ENCODE peak calls at places on chromosomes 11 and 22, in eight cellular contexts. U is CD8-positive, alpha-beta T cell; L is CD4-positive, alpha-beta memory T cell; Q is H9; A is heart right ventricle; Z is neuronal stem cell; G is adrenal gland; R is upper lobe of right lung. I is an unnamed sample. For H3K9me3 and H3K27me3, the result is how much of the 10 kb centered on the place peaks cover.

GRCh38 chr11:108975641-108976071 is 310.8 kb downstream of the DDX10 start:
- DNase-seq in U (no peak), L (no peak), Q (no peak), A (peak), Z (no peak), G (no peak), R (no peak), I (peak)

GRCh38 chr11:118226294-118226693 is 1.5 kb upstream of the JAML start:
- DNase-seq in U (no peak), L (no peak), Q (no peak), A (peak), Z (no peak), G (peak), R (no peak), I (peak)

GRCh38 chr11:85791326-85791990 is 19.5 kb downstream of the SYTL2 start:
- DNase-seq in U (no peak), L (no peak), Q (no peak), A (no peak), Z (no peak), G (no peak), R (no peak), I (no peak)

GRCh38 chr11:113908107-113908506 is 3.5 kb downstream of the HTR3B start:
- DNase-seq in U (no peak), L (no peak), Q (no peak), A (no peak), Z (no peak), G (no peak), R (no peak), I (no peak)

GRCh38 chr22:29343313-29343805 is 27.9 kb upstream of the RASL10A start:
- DNase-seq in U (no peak), L (no peak), Q (no peak), A (peak), Z (no peak), G (no peak), R (peak), I (peak)

GRCh38 chr11:118412921-118413320 is 11.5 kb downstream of the ATP5MG start:
- DNase-seq in U (no peak), L (no peak), Q (no peak), A (no peak), Z (no peak), G (no peak), R (no peak), I (no peak)

GRCh38 chr11:129911298-129911697 is 15.9 kb upstream of the NFRKB start:
- DNase-seq in U (no peak), L (no peak), Q (no peak), A (no peak), Z (no peak), G (no peak), R (no peak), I (no peak)

GRCh38 chr22:49212002-49212401 is 615.7 kb downstream of the BRD1 start:
- DNase-seq in U (no peak), L (no peak), Q (peak), A (no peak), Z (no peak), G (no peak), R (peak), I (no peak)

GRCh38 chr22:44807915-44808690 is 55.7 kb downstream of the ARHGAP8 start:
- DNase-seq in U (no peak), L (no peak), Q (peak), A (no peak), Z (no peak), G (no peak), R (no peak), I (no peak)

GRCh38 chr22:17726561-17727243 is 47.6 kb downstream of the BID start:
- DNase-seq in U (no peak), L (no peak), Q (no peak), A (no peak), Z (no peak), G (peak), R (no peak), I (peak)

GRCh38 chr11:75768909-75769771 is 562 bp downstream of the DGAT2 start:
- DNase-seq in U (no peak), L (no peak), Q (peak), A (no peak), Z (no peak), G (no peak), R (no peak), I (no peak)

GRCh38 chr22:17095538-17095937 is 10.7 kb downstream of the IL17RA start:
- DNase-seq in U (no peak), L (no peak), Q (no peak), A (no peak), Z (no peak), G (no peak), R (peak), I (no peak)

GRCh38 chr11:17992916-17993315 is 19.9 kb downstream of the SERGEF start:
- DNase-seq in U (no peak), L (no peak), Q (no peak), A (no peak), Z (no peak), G (peak), R (no peak), I (no peak)

GRCh38 chr22:33883961-33884808 is 36.1 kb downstream of the LARGE1 start:
- DNase-seq in U (no peak), L (no peak), Q (no peak), A (peak), Z (no peak), G (peak), R (no peak), I (no peak)

GRCh38 chr11:76591416-76591815 is 79.1 kb downstream of the LRRC32 start:
- DNase-seq in U (no peak), L (no peak), Q (no peak), A (no peak), Z (no peak), G (no peak), R (no peak), I (no peak)

GRCh38 chr22:28894793-28895192 is 11.4 kb downstream of the ZNRF3 start:
- DNase-seq in U (no peak), L (no peak), Q (no peak), A (no peak), Z (no peak), G (no peak), R (no peak), I (no peak)

GRCh38 chr22:21047730-21048129 is 2.0 kb downstream of the LRRC74B start:
- DNase-seq in U (no peak), L (no peak), Q (no peak), A (no peak), Z (no peak), G (no peak), R (no peak), I (no peak)
- H3K9me3 ChIP-seq in U (under half), L (under half), Q (under half), A (under half), Z (under half), G (under half), R (under half), I (under half)

GRCh38 chr22:38173156-38173906 is 8.3 kb downstream of the PLA2G6 start:
- DNase-seq in U (no peak), L (no peak), Q (no peak), A (no peak), Z (no peak), G (no peak), R (no peak), I (no peak)
- H3K27ac ChIP-seq in U (no peak), L (no peak), Q (no peak), A (peak), Z (no peak), G (peak), R (no peak), I (no peak)

GRCh38 chr11:32186118-32186517 is 95.2 kb downstream of the RCN1 start:
- DNase-seq in U (no peak), L (no peak), Q (no peak), A (no peak), Z (no peak), G (no peak), R (no peak), I (no peak)
- H3K27me3 ChIP-seq in U (under half), L (under half), Q (under half), A (under half), Z (under half), G (under half), R (under half), I (under half)

DNA sequence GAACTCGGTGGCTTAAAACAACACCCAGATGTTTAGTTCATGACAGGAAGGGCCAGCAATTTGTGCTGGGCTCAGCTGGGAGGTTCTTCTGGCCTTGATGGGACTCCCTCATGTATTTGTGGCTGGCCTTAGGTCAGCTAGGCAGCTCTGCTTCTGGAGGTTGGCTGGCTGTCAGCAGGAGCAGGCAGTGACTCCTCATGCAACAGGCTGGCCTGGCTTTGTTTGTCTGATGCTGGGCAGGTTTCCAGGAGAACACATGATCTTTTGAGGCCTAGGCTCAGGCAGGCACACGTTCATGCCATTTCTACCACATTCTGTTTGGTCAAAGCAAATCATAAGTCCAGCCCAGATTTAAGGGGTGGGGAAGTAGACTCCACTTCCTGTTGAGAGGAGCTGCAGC is 571.2 kb downstream of the TBC1D22A start:
- DNase-seq in U (no peak), L (no peak), Q (no peak), A (no peak), Z (no peak), G (no peak), R (no peak), I (no peak)
- H3K9me3 ChIP-seq in U (under half), L (under half), Q (half or more), A (under half), Z (half or more), G (under half), R (under half), I (under half)

DNA sequence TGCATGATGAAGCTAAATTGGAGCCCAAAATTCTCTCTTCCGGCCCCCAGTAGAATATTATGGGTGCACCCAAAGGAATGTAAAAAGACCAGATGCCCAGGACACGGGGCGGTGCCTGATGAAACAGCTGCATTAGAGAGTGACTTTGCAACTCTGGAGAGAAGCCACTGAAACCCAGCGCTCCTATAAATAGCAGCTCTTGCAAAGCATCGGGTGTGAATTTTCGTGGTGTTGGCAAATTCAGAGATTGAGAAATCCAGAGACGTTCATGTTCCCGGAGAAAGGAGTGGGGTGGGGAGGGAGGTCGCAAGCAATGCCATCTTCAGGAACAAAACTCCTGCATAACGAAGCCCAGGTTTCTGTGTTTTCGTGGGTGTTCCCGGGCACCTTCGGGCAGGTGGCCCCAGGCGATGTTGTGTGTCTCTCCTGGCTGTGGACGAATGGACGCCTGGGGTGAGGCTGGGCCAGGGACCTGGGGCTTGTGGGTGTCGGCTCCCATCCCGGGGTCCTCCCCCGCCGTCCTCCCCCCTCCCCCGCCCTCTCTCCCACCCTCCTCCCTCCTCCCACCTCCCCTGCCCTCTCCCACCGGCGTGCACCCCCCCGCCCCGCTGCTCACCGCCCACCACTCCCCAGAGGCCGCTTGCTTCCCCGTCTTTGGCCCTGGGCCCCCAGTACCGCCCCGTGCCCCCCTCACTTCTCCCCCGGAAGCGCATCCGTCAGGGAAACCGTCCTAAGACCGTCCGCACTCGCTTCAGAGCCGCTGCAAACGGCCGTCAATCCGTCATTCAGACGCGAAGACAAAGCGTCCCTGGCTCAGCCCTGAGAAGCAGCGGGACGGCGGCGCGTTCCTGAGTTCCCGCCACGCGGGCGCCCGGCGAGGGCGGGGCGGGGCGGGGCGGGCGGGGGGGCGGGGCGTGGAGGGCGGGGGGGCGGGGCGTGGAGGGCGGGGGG is 26.7 kb upstream of the TOLLIP start:
- DNase-seq in U (peak), L (peak), Q (peak), A (peak), Z (peak), G (peak), R (no peak), I (peak)
- H3K27ac ChIP-seq in U (no peak), L (peak), Q (no peak), A (peak), Z (no peak), G (peak), R (peak), I (peak)

DNA sequence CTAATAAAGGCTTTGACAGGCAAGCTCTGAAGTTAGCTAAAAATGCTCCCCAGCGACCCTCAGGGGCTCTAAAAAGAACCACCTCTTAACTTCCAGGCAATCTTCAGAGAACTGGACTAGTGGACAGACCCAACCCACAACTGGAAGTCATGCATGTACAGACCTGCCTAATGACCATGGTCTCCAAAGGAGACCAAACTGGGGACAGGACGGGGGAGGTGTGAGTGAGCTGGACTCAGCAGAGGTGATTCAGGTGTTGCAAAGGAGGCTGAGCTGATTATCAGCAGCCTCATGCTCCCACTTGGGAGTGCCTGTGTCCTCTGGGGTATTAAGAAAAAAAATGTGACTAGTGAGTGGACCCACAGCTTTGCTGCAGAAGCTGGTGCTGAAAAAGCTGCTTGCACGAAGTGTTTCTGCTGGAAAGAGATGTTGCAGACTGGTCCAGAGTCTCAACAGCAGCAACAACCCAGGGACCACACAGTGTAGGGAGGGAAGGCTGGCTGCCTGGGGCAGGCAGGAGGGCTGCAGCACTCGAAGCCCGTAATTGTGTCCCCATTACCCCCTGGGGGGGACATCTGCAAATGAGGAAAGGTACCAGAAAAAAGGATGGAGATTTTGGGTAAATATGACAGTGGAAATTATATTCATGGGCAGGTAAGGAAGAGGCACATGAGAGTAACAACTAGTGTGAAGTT is 35.3 kb downstream of the PITPNB start:
- DNase-seq in U (no peak), L (no peak), Q (no peak), A (no peak), Z (no peak), G (no peak), R (no peak), I (no peak)
- H3K27me3 ChIP-seq in U (under half), L (under half), Q (under half), A (under half), Z (under half), G (under half), R (under half), I (under half)

GRCh38 chr11:521179-521688 is 14.1 kb downstream of the HRAS start:
- DNase-seq in U (no peak), L (no peak), Q (no peak), A (no peak), Z (no peak), G (no peak), R (no peak), I (no peak)

GRCh38 chr11:520428-521178 is 13.6 kb upstream of the RNH1 start:
- DNase-seq in U (no peak), L (no peak), Q (peak), A (no peak), Z (no peak), G (no peak), R (peak), I (peak)

GRCh38 chr11:516400-516799 is 9.4 kb upstream of the RNH1 start:
- DNase-seq in U (no peak), L (no peak), Q (no peak), A (no peak), Z (no peak), G (no peak), R (no peak), I (no peak)

GRCh38 chr11:515131-515530 is 8.1 kb upstream of the RNH1 start:
- DNase-seq in U (no peak), L (no peak), Q (no peak), A (no peak), Z (no peak), G (no peak), R (no peak), I (no peak)

DNA sequence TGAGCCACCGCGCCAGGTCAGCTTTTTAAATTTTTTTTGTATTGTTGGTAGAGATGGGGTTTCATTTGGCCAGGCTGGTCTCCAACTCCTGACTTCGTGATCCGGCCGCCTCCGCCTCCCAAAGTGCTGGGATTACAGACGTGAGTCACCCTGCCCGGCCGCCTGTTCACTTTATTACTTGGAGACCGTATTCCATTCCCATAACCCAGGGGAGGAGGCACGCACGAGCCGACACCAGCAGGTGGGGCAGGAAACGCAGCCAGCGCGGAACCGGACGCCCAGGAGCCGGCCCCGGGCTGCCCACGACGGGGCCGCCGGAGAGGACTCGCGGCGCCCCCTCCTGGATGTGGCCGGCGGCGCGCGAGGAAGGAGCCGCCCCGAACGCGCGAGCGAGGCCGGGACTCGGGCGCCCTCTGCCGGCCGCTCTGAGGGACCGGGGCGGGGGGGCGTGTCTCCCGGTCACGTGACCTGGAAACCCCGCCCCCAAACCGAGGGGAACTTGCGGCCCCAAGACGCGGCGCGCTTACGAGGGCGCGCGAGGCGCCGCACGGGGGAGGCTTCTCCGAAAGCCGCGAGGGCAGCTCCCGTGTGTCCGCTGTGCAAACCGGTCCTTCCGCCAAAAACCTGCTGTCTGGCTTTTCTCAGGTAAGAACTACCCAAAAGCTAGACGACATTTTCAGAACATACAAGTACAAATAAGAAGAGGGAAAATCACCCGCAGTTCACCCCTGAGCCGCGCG is 11.6 kb upstream of the RNH1 start:
- DNase-seq in U (peak), L (peak), Q (peak), A (peak), Z (peak), G (peak), R (peak), I (peak)
- H3K9me3 ChIP-seq in U (under half), L (under half), Q (under half), A (under half), Z (under half), G (under half), R (under half), I (under half)

GRCh38 chr11:19931768-19932369 is 219.2 kb downstream of the NAV2 start:
- DNase-seq in U (no peak), L (no peak), Q (no peak), A (no peak), Z (no peak), G (peak), R (no peak), I (peak)
- H3K27ac ChIP-seq in U (no peak), L (no peak), Q (no peak), A (no peak), Z (peak), G (no peak), R (no peak), I (no peak)